ENCODE peak calls at places on chromosome 5, in ten cellular contexts. Y, M, B, K, C, H, T, Q, E and N are unnamed samples.

GRCh38 chr5:52988335-52989024 is 672 bp upstream of the ITGA2 start:
- DNase-seq in Y (no peak), M (no peak), B (no peak), K (no peak), C (no peak), H (no peak), T (no peak), Q (no peak), E (no peak), N (no peak)

GRCh38 chr5:140571105-140571504 is 6.5 kb downstream of the SLC35A4 start:
- DNase-seq in Y (no peak), M (no peak), B (no peak), K (no peak), C (no peak), H (no peak), T (no peak), Q (no peak), E (no peak), N (no peak)

GRCh38 chr5:11797132-11797531 is 107.1 kb downstream of the CTNND2 start:
- DNase-seq in Y (no peak), M (no peak), B (no peak), K (no peak), C (no peak), H (peak), T (no peak), Q (no peak), E (no peak), N (no peak)

GRCh38 chr5:76689321-76690026 is 26.5 kb upstream of the F2R start:
- DNase-seq in Y (no peak), M (no peak), B (no peak), K (peak), C (no peak), H (peak), T (no peak), Q (peak), E (peak), N (peak)

GRCh38 chr5:176902911-176903664 is 3.9 kb upstream of the HK3 start:
- DNase-seq in Y (peak), M (no peak), B (no peak), K (no peak), C (no peak), H (no peak), T (no peak), Q (no peak), E (no peak), N (no peak)

GRCh38 chr5:81310402-81311063 is 9.1 kb downstream of the ZCCHC9 start:
- DNase-seq in Y (no peak), M (no peak), B (no peak), K (no peak), C (no peak), H (no peak), T (no peak), Q (no peak), E (no peak), N (no peak)

GRCh38 chr5:59683311-59683710 is 210.2 kb downstream of the PDE4D start:
- DNase-seq in Y (no peak), M (no peak), B (no peak), K (no peak), C (no peak), H (no peak), T (no peak), Q (no peak), E (no peak), N (no peak)

GRCh38 chr5:36398137-36398536 is 96.4 kb upstream of the RANBP3L start:
- DNase-seq in Y (no peak), M (no peak), B (peak), K (peak), C (no peak), H (peak), T (no peak), Q (no peak), E (no peak), N (peak)

GRCh38 chr5:36657563-36657995 is 51.2 kb downstream of the SLC1A3 start:
- DNase-seq in Y (peak), M (peak), B (no peak), K (peak), C (no peak), H (peak), T (no peak), Q (peak), E (peak), N (peak)

GRCh38 chr5:143164557-143164956 is 238.9 kb downstream of the NR3C1 start:
- DNase-seq in Y (no peak), M (no peak), B (no peak), K (no peak), C (no peak), H (no peak), T (peak), Q (no peak), E (no peak), N (no peak)

GRCh38 chr5:62132279-62132678 is 173.7 kb upstream of the KIF2A start:
- DNase-seq in Y (no peak), M (no peak), B (no peak), K (no peak), C (no peak), H (no peak), T (no peak), Q (no peak), E (no peak), N (no peak)

GRCh38 chr5:166750376-166750775 is 1541.1 kb upstream of the WWC1 start:
- DNase-seq in Y (no peak), M (no peak), B (no peak), K (peak), C (no peak), H (no peak), T (no peak), Q (no peak), E (no peak), N (no peak)

GRCh38 chr5:144060598-144060997 is 109.9 kb downstream of the YIPF5 start:
- DNase-seq in Y (no peak), M (no peak), B (no peak), K (no peak), C (no peak), H (peak), T (no peak), Q (no peak), E (no peak), N (peak)

GRCh38 chr5:61254969-61255555 is 77.0 kb upstream of the ZSWIM6 start:
- DNase-seq in Y (no peak), M (no peak), B (no peak), K (no peak), C (no peak), H (no peak), T (no peak), Q (no peak), E (no peak), N (no peak)

GRCh38 chr5:98432378-98432777 is 341.1 kb upstream of the RGMB start:
- DNase-seq in Y (no peak), M (no peak), B (no peak), K (no peak), C (no peak), H (no peak), T (no peak), Q (no peak), E (no peak), N (no peak)

GRCh38 chr5:87944553-87945320 is 323.9 kb downstream of the TMEM161B start:
- DNase-seq in Y (no peak), M (no peak), B (peak), K (no peak), C (no peak), H (peak), T (no peak), Q (no peak), E (no peak), N (no peak)

GRCh38 chr5:14615365-14615764 is 33.8 kb downstream of the OTULINL start:
- DNase-seq in Y (no peak), M (no peak), B (no peak), K (no peak), C (no peak), H (no peak), T (no peak), Q (no peak), E (no peak), N (no peak)

GRCh38 chr5:169037478-169037877 is 263.5 kb downstream of the SLIT3 start:
- DNase-seq in Y (peak), M (no peak), B (no peak), K (no peak), C (no peak), H (no peak), T (no peak), Q (no peak), E (no peak), N (no peak)

GRCh38 chr5:90518666-90519065 is 10.7 kb downstream of the LYSMD3 start:
- DNase-seq in Y (no peak), M (no peak), B (no peak), K (peak), C (no peak), H (peak), T (no peak), Q (no peak), E (no peak), N (peak)

GRCh38 chr5:612498-613424 is 621 bp downstream of the CEP72 start:
- DNase-seq in Y (peak), M (no peak), B (peak), K (no peak), C (peak), H (peak), T (no peak), Q (no peak), E (no peak), N (peak)

GRCh38 chr5:123937230-123937629 is 425.3 kb downstream of the CSNK1G3 start:
- DNase-seq in Y (no peak), M (no peak), B (peak), K (peak), C (no peak), H (peak), T (peak), Q (no peak), E (no peak), N (peak)

DNA sequence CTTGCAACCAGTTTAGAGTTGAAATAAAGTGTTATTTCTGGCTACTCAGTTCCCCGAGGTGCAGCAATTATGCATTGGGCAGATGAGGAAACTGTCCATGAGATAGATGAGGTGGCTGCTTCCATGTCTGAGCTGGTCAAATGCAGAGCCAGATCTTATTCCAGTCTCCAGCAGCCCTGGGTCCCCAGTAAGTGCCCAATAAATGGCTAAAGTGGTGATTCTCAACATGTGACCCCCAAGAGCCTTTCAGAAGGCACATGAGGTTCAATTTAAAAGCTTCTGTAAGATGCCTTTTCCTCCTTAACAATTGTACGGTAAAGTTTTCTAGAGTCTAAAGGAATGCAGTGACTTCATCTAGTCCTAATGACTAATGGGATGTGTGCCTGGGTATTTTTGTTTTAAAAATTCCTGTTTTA is 17.5 kb downstream of the ATOX1 start:
- DNase-seq in Y (no peak), M (no peak), B (no peak), K (peak), C (no peak), H (peak), T (no peak), Q (no peak), E (no peak), N (peak)
- H3K4me3 ChIP-seq in Y (no peak), M (peak), B (no peak), K (peak), C (no peak), H (peak), T (no peak), Q (peak), E (peak), N (peak)

GRCh38 chr5:26578002-26578401 is 460.4 kb downstream of the CDH9 start:
- DNase-seq in Y (no peak), M (no peak), B (no peak), K (no peak), C (no peak), H (no peak), T (no peak), Q (no peak), E (no peak), N (no peak)

GRCh38 chr5:26569929-26570258 is 468.5 kb downstream of the CDH9 start:
- DNase-seq in Y (no peak), M (no peak), B (no peak), K (no peak), C (no peak), H (no peak), T (no peak), Q (no peak), E (no peak), N (no peak)

GRCh38 chr5:26568316-26568715 is 470.1 kb downstream of the CDH9 start:
- DNase-seq in Y (no peak), M (no peak), B (no peak), K (no peak), C (no peak), H (no peak), T (no peak), Q (no peak), E (no peak), N (no peak)

GRCh38 chr5:26569241-26569928 is 469.0 kb downstream of the CDH9 start:
- DNase-seq in Y (no peak), M (no peak), B (no peak), K (no peak), C (no peak), H (no peak), T (no peak), Q (no peak), E (no peak), N (no peak)

DNA sequence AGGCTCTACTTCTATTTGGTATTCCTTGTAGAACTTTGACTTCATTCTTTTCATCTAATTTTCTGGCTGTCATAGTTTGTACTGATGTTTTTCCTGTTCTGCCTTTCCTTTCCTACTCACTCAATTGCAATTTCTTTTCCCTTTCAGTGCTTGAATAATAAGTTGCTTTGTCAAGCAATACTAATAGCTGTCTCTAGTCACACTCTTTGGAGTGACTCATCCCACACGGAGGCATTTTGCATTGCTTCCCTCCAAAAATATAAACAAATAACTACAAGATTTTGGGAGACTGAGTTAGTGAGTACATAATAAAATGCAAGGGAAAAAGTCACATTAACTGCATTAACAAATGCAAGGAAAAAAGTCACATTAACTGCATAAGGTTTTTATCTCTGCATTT is 465.9 kb downstream of the CDH9 start:
- DNase-seq in Y (no peak), M (no peak), B (no peak), K (no peak), C (no peak), H (no peak), T (no peak), Q (no peak), E (no peak), N (no peak)
- H3K4me3 ChIP-seq in Y (no peak), M (no peak), B (no peak), K (no peak), C (no peak), H (no peak), T (no peak), Q (no peak), E (no peak), N (no peak)

GRCh38 chr5:63564789-63565188 is 397.5 kb downstream of the HTR1A start:
- DNase-seq in Y (no peak), M (no peak), B (no peak), K (no peak), C (no peak), H (no peak), T (no peak), Q (no peak), E (no peak), N (no peak)

GRCh38 chr5:63563008-63563917 is 399.0 kb downstream of the HTR1A start:
- DNase-seq in Y (no peak), M (no peak), B (no peak), K (no peak), C (no peak), H (no peak), T (no peak), Q (no peak), E (no peak), N (no peak)
- H3K4me3 ChIP-seq in Y (no peak), M (no peak), B (no peak), K (no peak), C (no peak), H (no peak), T (no peak), Q (no peak), E (no peak), N (no peak)

DNA sequence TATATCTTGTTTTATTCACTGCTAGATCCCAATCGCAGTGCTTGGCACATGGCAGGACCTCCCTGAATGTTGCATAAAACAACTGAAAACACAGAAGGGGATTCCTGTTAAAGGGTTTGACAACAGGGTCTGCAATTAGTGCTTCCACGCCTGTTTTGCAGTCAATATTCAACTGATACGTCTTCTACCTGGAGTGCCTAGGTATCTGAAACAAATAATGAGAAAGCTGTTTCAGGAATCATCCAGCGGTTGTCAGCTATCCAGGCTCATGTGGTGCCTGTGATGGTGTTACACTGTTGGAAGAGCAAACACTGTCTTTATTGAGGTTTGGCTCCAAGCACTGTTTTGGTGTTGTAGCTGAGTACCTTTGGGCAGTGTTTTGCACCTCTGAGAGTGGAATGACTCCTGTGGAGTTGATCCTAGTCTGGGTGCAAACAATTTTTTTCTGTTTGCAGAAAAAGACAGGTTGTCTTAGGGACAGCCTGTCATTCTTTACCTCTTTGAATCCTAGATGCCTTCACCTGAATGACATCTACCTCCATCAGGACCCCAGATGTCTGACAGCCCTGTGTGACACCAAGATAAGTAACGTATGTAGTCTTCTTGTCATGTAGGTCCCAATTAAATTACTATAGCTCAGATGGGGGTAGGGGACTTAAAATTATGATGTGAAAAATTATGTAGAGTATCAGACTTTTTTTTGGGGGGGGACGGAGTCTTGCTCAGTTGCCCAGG is 14.8 kb upstream of the MATR3 start:
- DNase-seq in Y (no peak), M (no peak), B (no peak), K (no peak), C (no peak), H (no peak), T (no peak), Q (no peak), E (no peak), N (no peak)
- H3K4me3 ChIP-seq in Y (no peak), M (no peak), B (no peak), K (no peak), C (no peak), H (no peak), T (no peak), Q (no peak), E (no peak), N (no peak)

GRCh38 chr5:158705901-158706300 is 393.8 kb downstream of the EBF1 start:
- DNase-seq in Y (no peak), M (no peak), B (no peak), K (no peak), C (no peak), H (no peak), T (no peak), Q (no peak), E (no peak), N (no peak)

GRCh38 chr5:158709279-158709678 is 390.4 kb downstream of the EBF1 start:
- DNase-seq in Y (no peak), M (no peak), B (peak), K (no peak), C (no peak), H (no peak), T (no peak), Q (no peak), E (no peak), N (no peak)

GRCh38 chr5:158711927-158712529 is 387.7 kb downstream of the EBF1 start:
- DNase-seq in Y (no peak), M (no peak), B (no peak), K (no peak), C (no peak), H (no peak), T (no peak), Q (no peak), E (no peak), N (no peak)

GRCh38 chr5:158701406-158702177 is 398.1 kb downstream of the EBF1 start:
- DNase-seq in Y (no peak), M (peak), B (no peak), K (peak), C (no peak), H (peak), T (no peak), Q (peak), E (no peak), N (peak)

DNA sequence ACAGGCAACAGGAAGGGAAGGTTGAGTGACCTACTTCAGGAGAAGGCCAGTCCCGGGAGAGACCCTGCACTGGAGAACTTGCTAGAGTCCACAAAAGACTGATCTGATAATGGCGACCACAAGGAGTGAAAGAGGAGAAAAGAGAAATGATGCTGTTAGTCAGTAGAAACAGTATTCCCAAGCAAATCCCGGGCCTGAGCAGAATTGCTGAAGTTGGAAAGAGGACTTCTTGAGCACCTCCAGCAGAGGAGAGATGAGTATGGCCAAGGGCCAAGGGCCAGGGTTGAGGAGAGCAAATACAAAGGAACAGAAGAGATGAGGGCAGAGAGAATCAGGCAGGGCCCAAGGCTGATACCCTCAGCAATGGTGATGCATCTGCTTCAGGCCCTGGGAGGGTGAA is 392.2 kb downstream of the EBF1 start:
- DNase-seq in Y (no peak), M (no peak), B (no peak), K (no peak), C (no peak), H (no peak), T (no peak), Q (no peak), E (no peak), N (no peak)
- H3K4me3 ChIP-seq in Y (no peak), M (no peak), B (peak), K (no peak), C (no peak), H (no peak), T (no peak), Q (no peak), E (no peak), N (no peak)

GRCh38 chr5:154373729-154374179 is 72.0 kb upstream of the SAP30L start:
- DNase-seq in Y (no peak), M (no peak), B (no peak), K (no peak), C (no peak), H (no peak), T (no peak), Q (no peak), E (no peak), N (no peak)
- H3K4me3 ChIP-seq in Y (no peak), M (no peak), B (no peak), K (no peak), C (no peak), H (no peak), T (no peak), Q (no peak), E (no peak), N (no peak)

GRCh38 chr5:32309766-32310165 is 3.0 kb downstream of the MTMR12 start:
- DNase-seq in Y (peak), M (no peak), B (no peak), K (no peak), C (no peak), H (no peak), T (no peak), Q (no peak), E (no peak), N (no peak)
- H3K4me3 ChIP-seq in Y (no peak), M (no peak), B (no peak), K (no peak), C (no peak), H (no peak), T (no peak), Q (no peak), E (no peak), N (no peak)

DNA sequence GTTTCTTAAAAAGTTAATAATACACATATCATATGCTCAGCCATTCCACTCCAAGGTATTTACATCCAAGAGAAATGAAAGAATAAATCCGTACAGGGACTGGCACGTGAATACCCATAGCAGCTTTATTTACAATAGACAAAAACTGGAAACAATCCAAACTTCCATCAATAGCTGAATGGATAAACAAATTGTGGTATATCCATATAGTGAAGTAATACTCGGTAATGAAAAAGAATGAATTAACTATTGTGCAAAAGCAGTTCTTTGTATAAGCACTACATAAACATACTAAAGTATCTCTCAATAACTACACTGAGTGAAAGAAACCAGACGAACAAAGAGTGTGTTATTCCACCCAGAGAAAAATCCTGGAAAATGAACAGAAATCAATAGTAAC is 17.6 kb downstream of the COL23A1 start:
- DNase-seq in Y (no peak), M (no peak), B (no peak), K (no peak), C (no peak), H (no peak), T (no peak), Q (no peak), E (no peak), N (no peak)
- H3K4me3 ChIP-seq in Y (no peak), M (no peak), B (no peak), K (no peak), C (no peak), H (no peak), T (no peak), Q (no peak), E (no peak), N (no peak)